ENCODE peak calls at places on chromosomes 13 and 19, in five cellular contexts. L is upper lobe of left lung, B is K562, Q is GM12878, Z is HepG2. H is an unnamed sample. For H3K27me3, the result is how much of the 10 kb centered on the place peaks cover.

GRCh38 chr13:96677029-96677428 is 317.2 kb downstream of the OXGR1 start:
- ATAC-seq in L (no peak), Z (no peak), Q (no peak), B (no peak), H (no peak)

GRCh38 chr19:20912973-20913372 is 10.1 kb upstream of the ZNF85 start:
- ATAC-seq in Q (no peak), B (no peak), L (no peak), Z (no peak), H (no peak)

GRCh38 chr13:113820813-113821651 is 42.8 kb downstream of the GAS6 start:
- ATAC-seq in Q (no peak), B (peak), Z (no peak), L (peak), H (peak)

GRCh38 chr13:32124743-32125142 is 93.2 kb downstream of the FRY start:
- ATAC-seq in B (no peak), L (no peak), Q (no peak), Z (no peak), H (no peak)

GRCh38 chr19:19866599-19867248 is 1.0 kb downstream of the ZNF253 start:
- ATAC-seq in Z (peak), L (no peak), B (peak), Q (peak), H (no peak)

GRCh38 chr13:66748712-66749111 is 481.4 kb downstream of the PCDH9 start:
- ATAC-seq in B (no peak), L (no peak), Q (no peak), Z (no peak), H (no peak)

GRCh38 chr19:39372941-39373340 is 18.0 kb downstream of the PAF1 start:
- ATAC-seq in L (no peak), Q (no peak), Z (no peak), B (no peak), H (peak)

GRCh38 chr19:55377356-55378131 is 918 bp downstream of the TMEM190 start:
- ATAC-seq in B (no peak), L (no peak), Q (no peak), Z (peak), H (peak)

GRCh38 chr13:102152790-102153189 is 249.1 kb downstream of the FGF14 start:
- ATAC-seq in Q (no peak), L (no peak), B (no peak), Z (no peak), H (no peak)

GRCh38 chr19:29364224-29364726 is 151.3 kb upstream of the UQCRFS1 start:
- ATAC-seq in B (no peak), L (no peak), Q (no peak), Z (no peak), H (no peak)

GRCh38 chr19:7778081-7778480 is 15.0 kb downstream of the CLEC4M start:
- ATAC-seq in L (no peak), Z (no peak), B (no peak), Q (no peak), H (no peak)

GRCh38 chr19:13401388-13401787 is 104.9 kb downstream of the CACNA1A start:
- ATAC-seq in L (no peak), Q (no peak), Z (no peak), B (peak), H (no peak)

GRCh38 chr19:50819636-50820035 is 4.0 kb downstream of the KLK1 start:
- ATAC-seq in L (no peak), Z (no peak), Q (no peak), B (no peak), H (no peak)

GRCh38 chr19:29677001-29677781 is 11.9 kb downstream of the PLEKHF1 start:
- ATAC-seq in B (peak), Q (no peak), L (no peak), Z (peak), H (no peak)

GRCh38 chr19:39179754-39180153 is 17.0 kb upstream of the NCCRP1 start:
- ATAC-seq in B (no peak), Q (no peak), L (no peak), Z (no peak), H (no peak)

GRCh38 chr13:113460599-113460998 is 7.3 kb upstream of the ADPRHL1 start:
- ATAC-seq in Q (no peak), B (no peak), L (peak), Z (no peak), H (no peak)

GRCh38 chr19:35528218-35529038 is at the start of gene SBSN:
- ATAC-seq in Z (no peak), B (no peak), Q (no peak), L (no peak), H (no peak)

GRCh38 chr19:40465025-40465780 is at the start of gene BLVRB:
- ATAC-seq in Z (peak), L (peak), B (peak), Q (peak), H (peak)

GRCh38 chr13:113992276-113993005 is 18.6 kb upstream of the C13orf46 start:
- ATAC-seq in L (no peak), B (no peak), Q (no peak), Z (peak), H (no peak)

GRCh38 chr13:51825165-51825592 is 19.8 kb downstream of the TMEM272 start:
- ATAC-seq in Z (no peak), Q (peak), L (no peak), B (no peak), H (peak)

GRCh38 chr13:43268632-43269031 is 245.2 kb downstream of the DNAJC15 start:
- ATAC-seq in Z (no peak), B (no peak), L (no peak), Q (no peak), H (no peak)

GRCh38 chr13:50069255-50069654 is 54.0 kb downstream of the KCNRG start:
- ATAC-seq in B (no peak), Q (no peak), L (no peak), Z (no peak), H (no peak)

GRCh38 chr19:41877490-41877876 is 404 bp downstream of the CD79A start:
- ATAC-seq in Z (no peak), B (peak), Q (peak), L (no peak), H (no peak)

GRCh38 chr19:54795763-54796162 is 7.6 kb upstream of the KIR2DL4 start:
- ATAC-seq in B (no peak), L (no peak), Z (no peak), Q (no peak), H (no peak)

GRCh38 chr13:28622286-28622685 is 36.6 kb upstream of the POMP start:
- ATAC-seq in Q (no peak), Z (no peak), B (no peak), L (peak), H (peak)

GRCh38 chr19:32649751-32650150 is 25.2 kb downstream of the ANKRD27 start:
- ATAC-seq in B (no peak), Z (no peak), Q (no peak), L (no peak), H (no peak)

GRCh38 chr13:48492123-48493075 is 40.5 kb downstream of the RCBTB2 start:
- ATAC-seq in B (peak), Z (no peak), L (peak), Q (peak), H (peak)

GRCh38 chr19:21101511-21102242 is 19.7 kb downstream of the ZNF714 start:
- ATAC-seq in L (no peak), Z (no peak), Q (peak), B (peak), H (no peak)

GRCh38 chr13:22108283-22108897 is 437.5 kb downstream of the FGF9 start:
- ATAC-seq in Z (no peak), Q (no peak), L (no peak), B (no peak), H (peak)

GRCh38 chr13:22451345-22451744 is 729.4 kb upstream of the SGCG start:
- ATAC-seq in Q (no peak), L (no peak), B (no peak), Z (no peak), H (peak)

GRCh38 chr13:84037937-84038464 is 155.7 kb upstream of the SLITRK1 start:
- ATAC-seq in B (no peak), Q (no peak), Z (no peak), L (no peak), H (no peak)

GRCh38 chr13:49858183-49858856 is 65.8 kb upstream of the KPNA3 start:
- ATAC-seq in L (peak), Q (no peak), Z (peak), B (no peak), H (peak)

GRCh38 chr13:40401911-40402776 is 264.3 kb downstream of the FOXO1 start:
- ATAC-seq in Q (peak), B (peak), Z (peak), L (peak), H (peak)

GRCh38 chr19:3360494-3361383 is 5.6 kb upstream of the NFIC start:
- ATAC-seq in Q (peak), Z (peak), L (peak), B (peak), H (peak)

GRCh38 chr19:29247912-29248311 is 35.0 kb upstream of the UQCRFS1 start:
- ATAC-seq in B (peak), Z (peak), Q (no peak), L (peak), H (no peak)

GRCh38 chr19:5380215-5380919 is 39.8 kb upstream of the PTPRS start:
- ATAC-seq in Z (no peak), B (no peak), L (no peak), Q (no peak), H (no peak)

GRCh38 chr19:49691243-49692101 is 556 bp downstream of the CPT1C start:
- ATAC-seq in L (no peak), B (no peak), Z (no peak), Q (no peak), H (peak)
- TF ChIP-seq POLR2A in L (no peak), B (no peak), Z (no peak), Q (no peak), H (no peak)

GRCh38 chr13:79937311-79938243 is 403.3 kb downstream of the SPRY2 start:
- ATAC-seq in Q (peak), Z (no peak), L (no peak), B (no peak), H (no peak)

GRCh38 chr13:79935121-79935520 is 405.8 kb downstream of the SPRY2 start:
- ATAC-seq in L (no peak), Z (no peak), Q (no peak), B (no peak), H (no peak)

GRCh38 chr13:79932556-79932955 is 408.4 kb downstream of the SPRY2 start:
- ATAC-seq in Z (no peak), Q (no peak), L (no peak), B (no peak), H (no peak)

GRCh38 chr13:79933389-79933788 is 407.5 kb downstream of the SPRY2 start:
- ATAC-seq in B (no peak), L (no peak), Z (no peak), Q (no peak), H (no peak)

GRCh38 chr13:79936368-79937136 is 404.4 kb downstream of the SPRY2 start:
- ATAC-seq in Z (no peak), Q (no peak), B (no peak), L (peak), H (peak)
- TF ChIP-seq EP300 in Z (no peak), Q (no peak), B (no peak), L (no peak), H (no peak)

DNA sequence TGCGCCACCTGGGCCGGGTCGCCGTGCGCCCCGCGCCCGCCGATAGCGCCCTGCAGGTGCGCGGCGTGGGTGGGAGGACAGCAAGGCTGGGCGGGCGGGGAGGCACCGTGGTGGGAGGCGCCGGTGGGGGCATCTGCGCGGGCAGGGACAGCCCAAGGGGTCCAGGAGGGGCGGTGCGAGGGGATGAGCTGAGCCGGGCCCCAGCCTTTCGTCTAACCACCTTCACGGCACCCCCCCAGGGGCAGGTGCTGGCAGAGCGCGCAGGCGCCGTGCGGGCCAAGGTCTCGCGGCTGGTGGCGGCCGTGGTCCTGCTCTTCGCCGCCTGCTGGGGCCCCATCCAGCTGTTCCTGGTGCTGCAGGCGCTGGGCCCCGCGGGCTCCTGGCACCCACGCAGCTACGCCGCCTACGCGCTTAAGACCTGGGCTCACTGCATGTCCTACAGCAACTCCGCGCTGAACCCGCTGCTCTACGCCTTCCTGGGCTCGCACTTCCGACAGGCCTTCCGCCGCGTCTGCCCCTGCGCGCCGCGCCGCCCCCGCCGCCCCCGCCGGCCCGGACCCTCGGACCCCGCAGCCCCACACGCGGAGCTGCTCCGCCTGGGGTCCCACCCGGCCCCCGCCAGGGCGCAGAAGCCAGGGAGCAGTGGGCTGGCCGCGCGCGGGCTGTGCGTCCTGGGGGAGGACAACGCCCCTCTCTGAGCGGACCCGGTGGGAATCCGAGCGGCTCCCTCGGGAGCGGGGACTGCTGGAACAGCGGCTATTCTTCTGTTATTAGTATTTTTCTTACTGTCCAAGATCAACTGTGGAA is 3.1 kb downstream of the KISS1R start:
- ATAC-seq in B (no peak), Q (peak), Z (no peak), L (no peak), H (no peak)
- H3K27me3 ChIP-seq in B (under half), Q (under half), Z (under half), L (under half), H (half or more)

DNA sequence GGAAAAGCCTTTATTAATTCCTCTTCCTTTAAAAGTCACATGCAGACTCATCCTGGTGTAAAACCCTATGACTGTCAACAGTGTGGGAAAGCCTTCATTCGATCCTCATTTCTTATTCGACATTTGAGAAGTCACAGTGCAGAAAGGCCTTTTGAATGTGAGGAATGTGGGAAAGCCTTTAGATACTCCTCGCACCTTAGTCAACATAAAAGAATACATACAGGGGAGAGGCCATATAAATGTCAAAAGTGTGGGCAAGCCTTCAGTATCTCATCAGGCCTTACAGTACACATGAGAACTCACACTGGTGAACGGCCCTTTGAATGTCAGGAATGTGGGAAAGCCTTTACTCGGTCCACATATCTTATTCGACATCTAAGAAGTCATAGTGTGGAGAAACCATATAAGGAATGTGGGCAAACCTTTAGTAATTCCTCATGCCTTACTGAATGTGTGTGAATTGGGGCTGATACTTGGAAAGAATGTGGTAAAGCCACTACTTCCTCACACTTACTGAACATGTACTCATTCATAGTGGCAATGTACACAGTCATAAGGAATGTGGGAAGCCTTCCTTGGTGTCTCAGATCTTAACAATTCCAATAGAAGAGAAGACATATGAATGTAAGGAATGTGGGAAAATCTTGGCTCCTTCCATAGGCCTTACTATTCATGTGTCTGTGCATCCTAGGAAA is 18.8 kb downstream of the ZNF559 start:
- ATAC-seq in Q (no peak), B (no peak), Z (no peak), L (no peak), H (no peak)
- TF ChIP-seq POLR2A in Q (no peak), B (no peak), Z (no peak), L (no peak), H (no peak)

H was measured in gastroesophageal sphincter.